ENCODE peak calls at places on chromosomes 13 and 19, in seven cellular contexts. J, N, R, D, X, F and I are unnamed samples.

GRCh38 chr13:104414771-104415170 is 1348.6 kb upstream of the SLC10A2 start:
- DNase-seq in R (no peak), J (no peak), N (no peak), D (no peak), X (no peak), F (no peak), I (no peak)

GRCh38 chr19:54325194-54325621 is 12.2 kb upstream of the LILRA5 start:
- DNase-seq in D (peak; percentile 31), F (no peak), R (no peak), X (peak; percentile 70), J (no peak), N (no peak), I (peak; percentile 66)

GRCh38 chr19:55681131-55682087 is 6.4 kb downstream of the EPN1 start:
- DNase-seq in J (no peak), D (no peak), X (no peak), F (no peak), R (no peak), N (no peak), I (no peak)

GRCh38 chr13:76832258-76832988 is 53.8 kb downstream of the KCTD12 start:
- DNase-seq in N (no peak), J (no peak), F (no peak), X (no peak), R (no peak), D (no peak), I (no peak)

GRCh38 chr13:110443633-110444225 is 117.8 kb downstream of the RAB20 start:
- DNase-seq in N (no peak), R (no peak), D (no peak), X (no peak), J (no peak), F (no peak), I (no peak)

GRCh38 chr13:100394005-100394695 is 194.4 kb downstream of the GGACT start:
- DNase-seq in N (no peak), D (peak; percentile 86), R (no peak), X (peak; percentile 54), J (no peak), F (no peak), I (peak; percentile 60)

GRCh38 chr13:32837973-32838940 is 178.0 kb upstream of the KL start:
- DNase-seq in N (no peak), F (no peak), R (no peak), D (no peak), X (no peak), J (no peak), I (no peak)

GRCh38 chr19:46015080-46015960 is 7.5 kb downstream of the PGLYRP1 start:
- DNase-seq in D (no peak), J (peak; percentile 46), X (peak; percentile 87), R (peak; percentile 86), F (peak; percentile 94), N (peak; percentile 88), I (peak; percentile 76)

GRCh38 chr13:20161275-20161950 is 561 bp upstream of the GJA3 start:
- DNase-seq in J (no peak), F (no peak), X (peak; percentile 65), D (no peak), N (no peak), R (no peak), I (peak; percentile 59)

GRCh38 chr13:51912511-51913225 is 50.9 kb downstream of the CCDC70 start:
- DNase-seq in R (no peak), D (no peak), F (peak; percentile 12), X (no peak), N (no peak), J (no peak), I (no peak)

GRCh38 chr13:51912091-51912490 is 50.3 kb downstream of the CCDC70 start:
- DNase-seq in D (no peak), N (no peak), J (no peak), R (no peak), F (peak; percentile 26), X (no peak), I (no peak)

GRCh38 chr13:51916419-51916818 is 54.6 kb downstream of the CCDC70 start:
- DNase-seq in R (no peak), N (no peak), X (no peak), J (no peak), D (no peak), F (no peak), I (no peak)

GRCh38 chr13:51914137-51914493 is 52.3 kb downstream of the CCDC70 start:
- DNase-seq in N (no peak), D (no peak), X (no peak), J (no peak), R (no peak), F (no peak), I (no peak)

DNA sequence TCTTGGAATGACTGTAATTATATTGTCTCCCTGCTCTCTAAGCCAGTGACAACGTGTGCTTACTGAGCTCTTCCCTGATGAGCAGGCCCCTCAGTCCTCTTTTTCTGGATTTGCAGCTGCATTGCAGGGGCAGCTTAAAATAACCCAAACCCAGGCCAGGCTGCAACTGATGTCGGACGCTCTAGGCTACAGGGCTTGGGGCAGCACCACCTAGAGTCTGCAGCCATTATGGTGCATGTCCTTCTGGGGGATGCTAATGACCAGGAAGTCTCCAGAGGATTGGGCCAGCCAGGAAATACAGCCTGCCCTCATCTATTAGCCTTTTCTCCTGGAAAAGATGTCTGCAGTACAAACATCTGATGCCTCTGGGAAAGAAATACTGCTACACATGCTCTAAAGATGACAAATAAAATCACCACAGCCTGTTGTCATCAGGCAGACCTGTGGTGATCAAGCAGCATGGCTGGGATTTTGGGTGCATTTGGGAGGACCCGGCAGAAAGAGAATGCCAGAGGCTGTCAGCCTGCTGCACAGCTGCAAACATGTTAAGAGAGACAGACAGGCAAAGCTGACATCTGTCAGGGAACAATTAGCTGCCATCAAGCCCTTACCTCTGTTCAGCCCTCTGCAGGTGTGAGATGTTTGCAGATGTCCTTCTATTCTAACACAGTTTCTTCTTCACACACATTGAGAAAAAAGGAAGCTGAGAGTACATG is 51.8 kb downstream of the CCDC70 start:
- DNase-seq in R (no peak), J (no peak), N (no peak), F (peak; percentile 62), D (no peak), X (no peak), I (no peak)
- TF ChIP-seq CTCF in R (no peak), J (no peak), N (no peak), F (peak; percentile 41), D (peak; percentile 41), X (no peak), I (no peak)

DNA sequence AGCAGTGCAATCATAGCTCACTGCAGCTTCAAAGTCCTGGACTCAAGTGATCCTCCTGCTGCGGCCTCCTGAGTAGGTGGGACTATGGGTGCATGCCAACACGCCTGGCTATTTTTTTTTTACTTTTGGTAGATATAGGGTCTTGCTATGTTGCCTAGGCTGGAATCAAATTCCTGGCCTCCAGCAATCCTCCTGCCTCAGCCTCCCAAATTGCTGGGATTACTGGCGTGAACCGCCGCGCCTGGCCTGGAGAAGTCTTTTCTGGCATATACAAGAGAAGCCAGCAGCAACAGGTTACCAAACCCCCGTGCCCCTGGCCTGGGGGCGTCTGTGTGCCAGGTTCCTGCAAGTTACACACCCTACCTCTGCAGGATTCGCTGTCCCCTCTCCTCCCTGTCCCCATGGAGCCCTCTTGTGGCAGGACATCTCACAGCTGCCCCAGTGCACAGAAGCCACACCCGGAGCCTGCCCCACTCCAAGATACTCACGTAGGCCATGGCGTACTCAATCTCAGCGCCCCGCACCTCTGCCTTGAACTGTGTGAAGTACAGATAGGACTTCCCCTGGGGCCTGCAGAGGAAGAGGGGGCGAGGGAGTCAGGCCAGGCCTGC is 9.9 kb downstream of the MYDGF start:
- DNase-seq in J (no peak), N (no peak), R (no peak), F (peak; percentile 83), X (no peak), D (no peak), I (no peak)
- TF ChIP-seq CTCF in J (no peak), N (no peak), R (no peak), F (peak; percentile 62), X (peak; percentile 16), D (peak; percentile 53), I (peak; percentile 50)

GRCh38 chr13:31200636-31200970 is 828 bp downstream of the B3GLCT start:
- DNase-seq in X (no peak), F (peak; percentile 47), N (peak; percentile 82), D (peak; percentile 7), R (peak; percentile 61), J (no peak), I (peak; percentile 52)
- TF ChIP-seq CTCF in X (no peak), F (no peak), N (no peak), D (no peak), R (no peak), J (no peak), I (peak; percentile 4)

DNA sequence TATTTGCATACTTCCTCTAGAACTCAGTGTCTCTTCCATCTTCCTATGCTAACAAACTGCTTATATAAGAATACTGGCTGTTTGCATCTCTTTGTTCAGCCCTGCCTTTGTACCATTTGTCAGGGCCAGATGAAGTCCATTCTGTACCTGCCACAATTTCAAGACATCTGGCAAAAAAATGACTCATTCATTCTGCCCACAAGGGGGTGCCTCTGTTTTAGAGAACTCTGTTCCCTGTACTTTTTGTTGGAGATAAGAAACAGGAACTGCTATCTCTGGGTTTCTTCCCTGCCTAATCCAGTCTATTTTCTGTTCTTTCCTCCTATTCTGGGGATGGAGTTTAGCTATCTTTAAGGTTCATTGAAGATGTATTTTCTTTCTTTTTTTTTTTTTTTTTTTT is 23.0 kb downstream of the ZNF568 start:
- DNase-seq in X (no peak), F (no peak), N (no peak), J (no peak), D (no peak), R (no peak), I (no peak)
- TF ChIP-seq CTCF in X (no peak), F (no peak), N (no peak), J (no peak), D (no peak), R (no peak), I (no peak)